ENCODE peak calls at places on chromosomes 16 and 17, in seven cellular contexts. A, E, Z, L, I, M and R are unnamed samples.

GRCh38 chr17:46984892-46985291 is 5.8 kb upstream of the RPRML start:
- DNase-seq in A (no peak), E (no peak), Z (peak), L (no peak), I (no peak), M (no peak), R (no peak)

GRCh38 chr17:34349748-34350147 is 6.5 kb upstream of the CCL13 start:
- DNase-seq in A (no peak), E (no peak), Z (no peak), L (no peak), I (no peak), M (no peak), R (no peak)

GRCh38 chr16:4303973-4304372 is 11.9 kb upstream of the GLIS2 start:
- DNase-seq in A (no peak), E (no peak), Z (no peak), L (no peak), I (no peak), M (no peak), R (no peak)

GRCh38 chr16:88905563-88905962 is 39.1 kb upstream of the PABPN1L start:
- DNase-seq in A (peak), E (no peak), Z (no peak), L (no peak), I (peak), M (no peak), R (no peak)

GRCh38 chr16:85384831-85385462 is 228.2 kb upstream of the GSE1 start:
- DNase-seq in A (no peak), E (no peak), Z (peak), L (no peak), I (no peak), M (no peak), R (no peak)

GRCh38 chr17:82930924-82931695 is 91.3 kb upstream of the ZNF750 start:
- DNase-seq in A (no peak), E (no peak), Z (no peak), L (peak), I (no peak), M (no peak), R (peak)

GRCh38 chr16:65123846-65124513 is 2.1 kb upstream of the CDH11 start:
- DNase-seq in A (no peak), E (no peak), Z (peak), L (no peak), I (peak), M (no peak), R (no peak)

GRCh38 chr16:88619859-88620655 is 18.3 kb upstream of the IL17C start:
- DNase-seq in A (no peak), E (peak), Z (no peak), L (no peak), I (no peak), M (peak), R (peak)

GRCh38 chr17:45131616-45132301 is 556 bp downstream of the PLCD3 start:
- DNase-seq in A (peak), E (no peak), Z (peak), L (peak), I (peak), M (no peak), R (peak)

GRCh38 chr17:47649972-47650524 is 329 bp downstream of the KPNB1 start:
- DNase-seq in A (no peak), E (no peak), Z (no peak), L (no peak), I (peak), M (no peak), R (peak)

GRCh38 chr16:29784157-29784556 is 6.1 kb downstream of the ZG16 start:
- DNase-seq in A (no peak), E (no peak), Z (no peak), L (no peak), I (no peak), M (no peak), R (no peak)

GRCh38 chr16:76748698-76749097 is 442.3 kb upstream of the MON1B start:
- DNase-seq in A (no peak), E (no peak), Z (no peak), L (no peak), I (no peak), M (no peak), R (no peak)

GRCh38 chr17:74280093-74280513 is 6.1 kb downstream of the DNAI2 start:
- DNase-seq in A (no peak), E (peak), Z (no peak), L (no peak), I (no peak), M (no peak), R (peak)

GRCh38 chr17:20966869-20967268 is 75.9 kb downstream of the USP22 start:
- DNase-seq in A (no peak), E (no peak), Z (no peak), L (no peak), I (no peak), M (no peak), R (no peak)

GRCh38 chr16:84299734-84300440 is 5.2 kb downstream of the WFDC1 start:
- DNase-seq in A (no peak), E (no peak), Z (no peak), L (no peak), I (no peak), M (no peak), R (no peak)

GRCh38 chr17:954431-955164 is 25.0 kb downstream of the NXN start:
- DNase-seq in A (peak), E (no peak), Z (no peak), L (no peak), I (no peak), M (peak), R (no peak)

GRCh38 chr17:81439926-81440450 is 44.7 kb downstream of the BAHCC1 start:
- DNase-seq in A (no peak), E (no peak), Z (no peak), L (no peak), I (no peak), M (no peak), R (no peak)

GRCh38 chr17:81438688-81439087 is 43.4 kb downstream of the BAHCC1 start:
- DNase-seq in A (no peak), E (no peak), Z (no peak), L (no peak), I (no peak), M (no peak), R (no peak)

GRCh38 chr17:81442791-81443190 is 47.5 kb downstream of the BAHCC1 start:
- DNase-seq in A (no peak), E (no peak), Z (no peak), L (no peak), I (no peak), M (no peak), R (no peak)

GRCh38 chr17:81438024-81438664 is 42.9 kb downstream of the BAHCC1 start:
- DNase-seq in A (no peak), E (no peak), Z (no peak), L (no peak), I (no peak), M (no peak), R (no peak)

DNA sequence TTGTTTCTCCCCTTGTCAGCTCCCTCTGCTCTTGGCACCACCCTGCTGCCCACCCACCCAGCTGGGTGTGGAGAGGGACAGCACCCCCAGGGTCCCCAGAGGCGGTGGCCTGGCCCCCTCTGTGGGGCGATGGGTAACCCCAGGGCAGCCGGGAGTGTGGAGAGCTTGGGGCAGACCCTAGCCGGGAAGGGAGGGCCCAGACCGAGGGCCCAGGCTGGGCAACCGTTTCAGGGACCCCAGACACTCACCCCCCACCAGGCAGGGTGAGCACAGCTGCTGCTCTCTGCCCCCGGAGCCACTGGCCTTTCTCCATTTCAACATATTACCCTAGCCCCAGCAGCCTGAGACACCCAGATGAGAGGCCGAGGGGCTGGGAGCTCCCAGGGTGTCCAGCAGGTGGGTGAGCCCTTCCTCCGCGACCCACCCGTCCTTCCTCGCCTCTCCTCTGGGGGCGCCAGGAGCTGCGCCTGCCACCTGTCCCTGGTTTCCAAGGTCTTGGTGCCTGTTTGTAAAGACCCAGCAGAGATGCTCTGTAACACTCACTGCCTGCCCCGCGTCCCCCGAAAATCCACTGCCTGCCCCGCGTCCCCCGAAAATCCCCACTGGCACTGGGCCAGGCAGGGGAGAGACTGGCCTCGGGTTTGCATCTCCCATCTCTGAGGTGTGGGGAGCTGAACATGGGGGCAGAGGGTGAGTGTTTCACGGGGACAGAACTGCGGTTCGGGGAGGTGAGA is 45.4 kb downstream of the BAHCC1 start:
- DNase-seq in A (peak), E (no peak), Z (no peak), L (no peak), I (peak), M (no peak), R (no peak)
- TF ChIP-seq CTCF in A (peak), E (no peak), Z (no peak), L (no peak), I (peak), M (peak), R (no peak)

GRCh38 chr17:78417531-78417909 is 39.1 kb downstream of the PGS1 start:
- DNase-seq in A (no peak), E (no peak), Z (no peak), L (no peak), I (no peak), M (no peak), R (no peak)
- H3K27ac ChIP-seq in A (peak), E (no peak), Z (peak), L (peak), I (no peak), M (peak), R (no peak)

GRCh38 chr17:77840156-77840555 is 118.3 kb upstream of the TNRC6C start:
- DNase-seq in A (no peak), E (no peak), Z (no peak), L (peak), I (no peak), M (no peak), R (no peak)
- TF ChIP-seq CTCF in A (no peak), E (no peak), Z (no peak), L (no peak), I (no peak), M (no peak), R (no peak)

DNA sequence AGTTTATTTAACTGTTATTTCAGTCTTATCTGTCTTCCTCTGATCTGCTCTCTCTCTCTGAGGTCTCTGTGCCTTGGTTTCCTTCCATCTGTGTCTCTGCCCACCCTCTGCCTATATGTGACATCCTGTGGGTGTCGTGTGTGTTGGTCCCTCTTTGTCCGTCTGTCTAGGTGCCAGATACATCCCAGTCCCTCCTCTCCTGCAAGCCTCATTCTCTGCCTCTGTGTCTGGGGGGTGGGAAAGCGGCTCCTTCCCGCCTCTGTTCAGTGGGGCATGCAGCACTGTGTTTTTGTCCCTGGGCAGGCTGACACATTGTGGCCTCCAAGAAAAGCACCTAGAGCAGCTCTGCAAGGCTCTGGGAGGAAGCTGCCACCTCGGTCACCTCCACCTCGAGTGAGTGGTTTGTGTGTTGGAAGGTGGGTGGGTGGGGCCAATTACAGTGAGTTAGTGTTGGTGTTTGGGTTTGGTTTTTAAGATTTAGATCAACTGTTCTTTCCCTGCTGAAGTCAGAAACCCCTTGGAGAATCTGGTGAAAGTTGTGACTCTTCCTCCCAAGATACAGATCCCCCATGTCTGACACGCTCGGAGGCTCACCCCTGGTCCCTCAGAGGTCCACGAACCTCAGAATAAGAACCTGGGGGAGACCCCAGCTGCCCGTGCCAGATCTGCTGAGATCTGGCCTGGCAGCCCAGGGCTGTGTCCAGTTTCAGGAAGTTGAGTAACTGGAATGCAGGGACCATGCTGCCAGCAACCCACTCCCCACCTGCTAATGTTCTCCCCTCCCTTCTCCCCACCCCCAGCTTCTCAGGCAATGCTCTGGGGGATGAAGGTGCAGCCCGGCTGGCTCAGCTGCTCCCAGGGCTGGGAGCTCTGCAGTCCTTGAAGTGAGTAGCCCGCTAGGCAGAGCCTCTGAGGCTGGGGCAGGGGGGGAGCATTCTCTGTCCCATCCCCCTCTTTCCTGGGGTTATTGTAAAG is 50.9 kb upstream of the CPNE2 start:
- DNase-seq in A (no peak), E (peak), Z (peak), L (no peak), I (no peak), M (no peak), R (peak)
- H3K27ac ChIP-seq in A (no peak), E (peak), Z (peak), L (no peak), I (no peak), M (no peak), R (peak)

DNA sequence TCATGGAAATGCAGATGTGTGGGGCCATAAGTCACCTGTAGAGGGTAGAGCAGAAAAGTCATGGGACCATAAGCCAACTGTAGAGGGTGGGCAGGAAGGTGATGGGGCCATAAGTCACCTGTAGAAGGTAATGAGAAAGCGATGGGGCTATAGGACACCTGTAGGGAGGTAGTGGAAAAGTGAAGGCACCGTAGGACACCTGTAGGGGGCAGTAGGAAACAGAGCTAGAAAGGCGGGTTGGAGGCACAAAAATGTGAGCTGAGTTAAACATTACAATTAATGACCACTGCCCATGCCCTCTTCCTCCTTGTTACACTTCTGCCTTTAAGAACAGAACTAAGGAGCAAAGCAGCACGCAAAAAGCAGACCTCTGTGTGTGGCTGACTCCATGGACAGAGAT is 150.1 kb downstream of the SHISA6 start:
- DNase-seq in A (no peak), E (no peak), Z (peak), L (no peak), I (peak), M (no peak), R (no peak)
- TF ChIP-seq CTCF in A (no peak), E (no peak), Z (no peak), L (no peak), I (peak), M (no peak), R (no peak)